ENCODE peak calls at places on chromosome X, in five cellular contexts. M is upper lobe of left lung, H is transverse colon, D is spleen, S is K562. U is an unnamed sample.

GRCh38 chrX:47217121-47217851 is 1.2 kb upstream of the CDK16 start:
- DNase-seq in S (no peak), M (peak; percentile 81), H (no peak), D (peak; percentile 98), U (no peak)

GRCh38 chrX:136759968-136760367 is 20.8 kb downstream of the ARHGEF6 start:
- DNase-seq in H (no peak), M (no peak), S (no peak), D (no peak), U (no peak)

GRCh38 chrX:96372313-96373046 is 312.2 kb upstream of the DIAPH2 start:
- DNase-seq in M (no peak), H (no peak), S (no peak), D (no peak), U (no peak)

GRCh38 chrX:47185241-47185640 is 8.4 kb upstream of the UBA1 start:
- DNase-seq in S (no peak), D (peak; percentile 60), H (no peak), M (no peak), U (no peak)

GRCh38 chrX:13250831-13251612 is 68.8 kb downstream of the ATXN3L start:
- DNase-seq in S (peak; percentile 28), H (no peak), M (no peak), D (no peak), U (no peak)

GRCh38 chrX:123975180-123975579 is 13.7 kb downstream of the STAG2 start:
- DNase-seq in D (no peak), H (no peak), S (no peak), M (no peak), U (no peak)

GRCh38 chrX:139844163-139844562 is 88.7 kb downstream of the ATP11C start:
- DNase-seq in M (no peak), H (no peak), S (no peak), D (no peak), U (no peak)

GRCh38 chrX:107659768-107660167 is 31.5 kb downstream of the PRPS1 start:
- DNase-seq in D (no peak), S (peak; percentile 19), H (no peak), M (no peak), U (no peak)

GRCh38 chrX:48989483-48989882 is 12.6 kb downstream of the GRIPAP1 start:
- DNase-seq in S (no peak), H (no peak), D (no peak), M (no peak), U (no peak)

GRCh38 chrX:20530319-20530979 is 263.7 kb upstream of the RPS6KA3 start:
- DNase-seq in D (no peak), M (no peak), S (peak; percentile 48), H (peak; percentile 57), U (no peak)

GRCh38 chrX:23127586-23127985 is 127.8 kb downstream of the DDX53 start:
- DNase-seq in D (no peak), H (no peak), M (no peak), S (no peak), U (no peak)

GRCh38 chrX:48702032-48702431 is 5.5 kb downstream of the SUV39H1 start:
- DNase-seq in S (peak; percentile 55), M (no peak), H (no peak), D (peak; percentile 65), U (no peak)

GRCh38 chrX:139720136-139720535 is 12.2 kb upstream of the MCF2 start:
- DNase-seq in S (no peak), D (no peak), H (no peak), M (no peak), U (no peak)

GRCh38 chrX:153669174-153669890 is 4.3 kb downstream of the PNCK start:
- DNase-seq in D (peak; percentile 84), S (peak; percentile 68), M (peak; percentile 43), H (no peak), U (no peak)

GRCh38 chrX:136353519-136354095 is 52.8 kb downstream of the ADGRG4 start:
- DNase-seq in S (no peak), H (no peak), D (no peak), M (no peak), U (no peak)

GRCh38 chrX:129600981-129601424 is 53.8 kb downstream of the APLN start:
- DNase-seq in H (no peak), M (peak; percentile 35), D (no peak), S (peak; percentile 24), U (no peak)

GRCh38 chrX:44451056-44451455 is 91.6 kb downstream of the FUNDC1 start:
- DNase-seq in M (no peak), D (no peak), H (no peak), S (no peak), U (no peak)

GRCh38 chrX:45850775-45851433 is 650.2 kb upstream of the DIPK2B start:
- DNase-seq in D (peak; percentile 78), S (no peak), M (peak; percentile 71), H (peak; percentile 25), U (no peak)

GRCh38 chrX:53156207-53156596 is 62.3 kb downstream of the KANTR start:
- DNase-seq in H (no peak), S (no peak), D (no peak), M (no peak), U (no peak)

GRCh38 chrX:54891573-54891972 is 29.1 kb upstream of the TRO start:
- DNase-seq in D (no peak), H (peak; percentile 19), S (peak; percentile 16), M (no peak), U (no peak)

GRCh38 chrX:74519870-74520269 is 94.6 kb downstream of the RLIM start:
- DNase-seq in D (no peak), H (no peak), S (no peak), M (no peak), U (no peak)

GRCh38 chrX:55030490-55031285 is at the start of gene ALAS2:
- DNase-seq in S (no peak), M (no peak), H (no peak), D (no peak), U (no peak)

GRCh38 chrX:67546496-67547423 is 2.9 kb downstream of the AR start:
- DNase-seq in S (no peak), M (no peak), D (no peak), H (no peak), U (no peak)

GRCh38 chrX:97700547-97700946 is 816.8 kb downstream of the RPA4 start:
- DNase-seq in M (no peak), D (no peak), H (no peak), S (no peak), U (no peak)

GRCh38 chrX:129696463-129697155 is 41.9 kb upstream of the APLN start:
- DNase-seq in M (no peak), D (no peak), H (no peak), S (no peak), U (no peak)

GRCh38 chrX:153925739-153926593 is at the start of gene ARHGAP4:
- DNase-seq in H (no peak), M (peak; percentile 88), D (peak; percentile 92), S (peak; percentile 74), U (no peak)

GRCh38 chrX:52034211-52034610 is 34.8 kb downstream of the MAGED4B start:
- DNase-seq in M (no peak), H (no peak), S (no peak), D (no peak), U (no peak)

DNA sequence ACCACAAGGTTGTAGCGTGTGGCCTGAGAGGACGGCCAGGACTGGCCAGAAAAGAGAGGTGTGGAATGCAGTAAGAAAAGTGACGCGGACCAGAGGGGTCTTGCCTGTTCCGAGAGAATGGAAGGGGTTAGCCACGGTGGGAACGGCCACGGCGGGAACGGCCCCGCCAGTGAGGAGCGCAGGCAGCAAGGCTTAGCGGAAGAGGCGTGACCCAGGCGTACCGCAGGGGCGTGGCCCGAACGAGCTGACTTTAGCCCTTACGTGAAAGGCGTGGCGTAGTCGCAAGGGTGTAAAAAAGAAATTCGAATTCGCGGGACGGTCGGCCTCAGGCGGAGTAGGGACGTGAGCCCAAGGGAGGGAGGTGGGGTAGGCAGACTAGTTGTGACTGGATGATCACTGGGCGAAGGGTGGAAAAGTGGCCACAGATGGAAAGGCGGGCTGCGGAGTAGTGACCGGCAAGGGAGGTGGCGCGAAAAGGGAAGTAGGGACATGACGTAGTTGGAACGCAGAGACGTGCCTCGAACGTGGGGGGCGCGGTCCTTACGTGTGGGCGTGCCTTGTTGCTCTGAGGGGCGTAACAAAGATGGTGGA is 10.4 kb upstream of the CLTRN start:
- DNase-seq in H (peak; percentile 94), S (peak; percentile 65), M (peak; percentile 93), D (peak; percentile 97), U (peak; percentile 96)
- TF ChIP-seq POLR2AphosphoS5 in H (peak; percentile 73), S (peak; percentile 15), M (peak; percentile 90), D (peak; percentile 94), U (peak; percentile 76)

GRCh38 chrX:9341305-9342201 is 123.3 kb upstream of the TBL1X start:
- DNase-seq in S (peak; percentile 59), M (no peak), H (peak; percentile 81), D (peak; percentile 94), U (peak; percentile 91)
- TF ChIP-seq POLR2AphosphoS5 in S (no peak), M (no peak), H (no peak), D (no peak), U (no peak)

GRCh38 chrX:17656035-17656418 is 81.3 kb upstream of the SCML1 start:
- DNase-seq in S (no peak), D (no peak), H (no peak), M (peak; percentile 77), U (no peak)
- TF ChIP-seq POLR2AphosphoS5 in S (no peak), D (no peak), H (no peak), M (no peak), U (no peak)

GRCh38 chrX:101617211-101618191 is at the start of gene ARMCX6:
- DNase-seq in D (peak; percentile 93), M (peak; percentile 88), S (peak; percentile 61), H (peak; percentile 80), U (peak; percentile 93)
- TF ChIP-seq POLR2AphosphoS5 in D (peak; percentile 78), M (no peak), S (no peak), H (peak; percentile 19), U (peak; percentile 64)

GRCh38 chrX:24151513-24151912 is 2.0 kb downstream of the ZFX start:
- DNase-seq in S (no peak), H (no peak), M (no peak), D (no peak), U (no peak)
- TF ChIP-seq POLR2AphosphoS5 in S (no peak), H (no peak), M (no peak), D (no peak), U (no peak)